ENCODE peak calls at places on chromosomes 4 and X, in seven cellular contexts. One of them, this sample, is unnamed.

GRCh38 chrX:15530318-15530717 is 29.7 kb downstream of the BMX start:
- DNase-seq in A673: no peak
- DNase-seq in ovary: no peak
- DNase-seq in RWPE1: no peak
- DNase-seq in K562: peak; percentile 62
- DNase-seq in left lung: no peak
- DNase-seq in kidney: no peak
- DNase-seq in this sample: no peak

GRCh38 chr4:154736774-154737173 is 7.0 kb upstream of the LRAT start:
- DNase-seq in RWPE1: no peak
- DNase-seq in ovary: no peak
- DNase-seq in K562: no peak
- DNase-seq in left lung: no peak
- DNase-seq in A673: no peak
- DNase-seq in kidney: no peak
- DNase-seq in this sample: no peak

GRCh38 chr4:114226968-114227760 is 247.7 kb upstream of the ARSJ start:
- DNase-seq in K562: no peak
- DNase-seq in left lung: no peak
- DNase-seq in RWPE1: no peak
- DNase-seq in kidney: no peak
- DNase-seq in ovary: no peak
- DNase-seq in A673: no peak
- DNase-seq in this sample: no peak

GRCh38 chr4:1960170-1960825 is 48.5 kb downstream of the NELFA start:
- DNase-seq in ovary: no peak
- DNase-seq in RWPE1: no peak
- DNase-seq in K562: no peak
- DNase-seq in A673: no peak
- DNase-seq in kidney: peak; percentile 12
- DNase-seq in left lung: no peak
- DNase-seq in this sample: no peak

GRCh38 chr4:13268713-13269112 is 215.4 kb downstream of the RAB28 start:
- DNase-seq in left lung: no peak
- DNase-seq in RWPE1: no peak
- DNase-seq in ovary: no peak
- DNase-seq in kidney: no peak
- DNase-seq in A673: no peak
- DNase-seq in K562: no peak
- DNase-seq in this sample: no peak

GRCh38 chrX:41946973-41947612 is 23.7 kb upstream of the CASK start:
- DNase-seq in kidney: no peak
- DNase-seq in A673: no peak
- DNase-seq in left lung: no peak
- DNase-seq in ovary: no peak
- DNase-seq in RWPE1: no peak
- DNase-seq in K562: no peak
- DNase-seq in this sample: no peak

GRCh38 chrX:20066968-20067708 is 49.6 kb downstream of the MAP7D2 start:
- DNase-seq in left lung: no peak
- DNase-seq in K562: peak; percentile 8
- DNase-seq in RWPE1: peak; percentile 24
- DNase-seq in kidney: no peak
- DNase-seq in ovary: no peak
- DNase-seq in A673: peak; percentile 66
- DNase-seq in this sample: no peak

GRCh38 chr4:687975-688694 is 816 bp downstream of the SLC49A3 start:
- DNase-seq in kidney: peak; percentile 85
- DNase-seq in A673: no peak
- DNase-seq in ovary: peak; percentile 20
- DNase-seq in RWPE1: no peak
- DNase-seq in K562: no peak
- DNase-seq in left lung: peak; percentile 56
- DNase-seq in this sample: peak; percentile 77

GRCh38 chr4:128338634-128339355 is 51.2 kb upstream of the PGRMC2 start:
- DNase-seq in A673: no peak
- DNase-seq in RWPE1: no peak
- DNase-seq in K562: peak; percentile 29
- DNase-seq in left lung: no peak
- DNase-seq in ovary: no peak
- DNase-seq in kidney: no peak
- DNase-seq in this sample: no peak

GRCh38 chr4:128345650-128346049 is 58.0 kb upstream of the PGRMC2 start:
- DNase-seq in A673: no peak
- DNase-seq in ovary: no peak
- DNase-seq in RWPE1: no peak
- DNase-seq in left lung: no peak
- DNase-seq in K562: no peak
- DNase-seq in kidney: no peak
- DNase-seq in this sample: no peak

GRCh38 chr4:128337863-128338262 is 50.2 kb upstream of the PGRMC2 start:
- DNase-seq in kidney: no peak
- DNase-seq in ovary: no peak
- DNase-seq in left lung: no peak
- DNase-seq in K562: no peak
- DNase-seq in A673: no peak
- DNase-seq in RWPE1: no peak
- DNase-seq in this sample: no peak

GRCh38 chr4:128342762-128343161 is 55.1 kb upstream of the PGRMC2 start:
- DNase-seq in left lung: no peak
- DNase-seq in RWPE1: no peak
- DNase-seq in ovary: no peak
- DNase-seq in A673: no peak
- DNase-seq in K562: no peak
- DNase-seq in kidney: no peak
- DNase-seq in this sample: no peak

GRCh38 chr4:128341634-128342033 is 54.0 kb upstream of the PGRMC2 start:
- DNase-seq in A673: no peak
- DNase-seq in kidney: no peak
- DNase-seq in ovary: no peak
- DNase-seq in RWPE1: no peak
- DNase-seq in left lung: no peak
- DNase-seq in K562: no peak
- DNase-seq in this sample: no peak
- TF ChIP-seq CTCF in A673: no peak
- TF ChIP-seq CTCF in kidney: no peak
- TF ChIP-seq CTCF in ovary: no peak
- TF ChIP-seq CTCF in RWPE1: no peak
- TF ChIP-seq CTCF in left lung: no peak
- TF ChIP-seq CTCF in K562: peak; percentile 22
- TF ChIP-seq CTCF in this sample: no peak

GRCh38 chr4:185286571-185286970 is 77.2 kb downstream of the SNX25 start:
- DNase-seq in A673: no peak
- DNase-seq in RWPE1: no peak
- DNase-seq in kidney: no peak
- DNase-seq in K562: no peak
- DNase-seq in ovary: no peak
- DNase-seq in left lung: no peak
- DNase-seq in this sample: no peak

GRCh38 chr4:185283723-185284122 is 74.3 kb downstream of the SNX25 start:
- DNase-seq in K562: no peak
- DNase-seq in left lung: no peak
- DNase-seq in RWPE1: peak; percentile 45
- DNase-seq in ovary: no peak
- DNase-seq in kidney: no peak
- DNase-seq in A673: no peak
- DNase-seq in this sample: no peak

GRCh38 chr4:185282968-185283367 is 73.6 kb downstream of the SNX25 start:
- DNase-seq in kidney: no peak
- DNase-seq in left lung: peak; percentile 43
- DNase-seq in A673: peak; percentile 59
- DNase-seq in RWPE1: no peak
- DNase-seq in ovary: no peak
- DNase-seq in K562: no peak
- DNase-seq in this sample: no peak

GRCh38 chr4:185290018-185290607 is 80.7 kb downstream of the SNX25 start:
- DNase-seq in left lung: no peak
- DNase-seq in kidney: no peak
- DNase-seq in ovary: no peak
- DNase-seq in K562: no peak
- DNase-seq in A673: no peak
- DNase-seq in RWPE1: no peak
- DNase-seq in this sample: no peak

GRCh38 chr4:185285632-185286393 is 76.4 kb downstream of the SNX25 start:
- DNase-seq in left lung: no peak
- DNase-seq in RWPE1: no peak
- DNase-seq in kidney: no peak
- DNase-seq in ovary: no peak
- DNase-seq in A673: no peak
- DNase-seq in K562: no peak
- DNase-seq in this sample: no peak
- H3K27ac ChIP-seq in left lung: no peak overlapping the region
- H3K27ac ChIP-seq in RWPE1: no peak overlapping the region
- H3K27ac ChIP-seq in kidney: no peak overlapping the region
- H3K27ac ChIP-seq in ovary: no peak overlapping the region
- H3K27ac ChIP-seq in A673: no peak overlapping the region
- H3K27ac ChIP-seq in K562: no peak overlapping the region
- H3K27ac ChIP-seq in this sample: no peak overlapping the region

GRCh38 chr4:70759627-70760026 is 37.9 kb downstream of the RUFY3 start:
- DNase-seq in A673: no peak
- DNase-seq in K562: no peak
- DNase-seq in kidney: no peak
- DNase-seq in left lung: no peak
- DNase-seq in ovary: no peak
- DNase-seq in RWPE1: no peak
- DNase-seq in this sample: no peak
- TF ChIP-seq CTCF in A673: no peak
- TF ChIP-seq CTCF in K562: no peak
- TF ChIP-seq CTCF in kidney: no peak
- TF ChIP-seq CTCF in left lung: no peak
- TF ChIP-seq CTCF in ovary: no peak
- TF ChIP-seq CTCF in RWPE1: no peak
- TF ChIP-seq CTCF in this sample: no peak

GRCh38 chrX:111040377-111041017 is 55.5 kb upstream of the PAK3 start:
- DNase-seq in kidney: no peak
- DNase-seq in K562: no peak
- DNase-seq in ovary: no peak
- DNase-seq in RWPE1: peak; percentile 44
- DNase-seq in left lung: no peak
- DNase-seq in A673: no peak
- DNase-seq in this sample: no peak
- H3K27ac ChIP-seq in kidney: no peak overlapping the region
- H3K27ac ChIP-seq in K562: no peak overlapping the region
- H3K27ac ChIP-seq in ovary: no peak overlapping the region
- H3K27ac ChIP-seq in RWPE1: peak overlapping the region; percentile 69
- H3K27ac ChIP-seq in left lung: no peak overlapping the region
- H3K27ac ChIP-seq in A673: no peak overlapping the region
- H3K27ac ChIP-seq in this sample: no peak overlapping the region

DNA sequence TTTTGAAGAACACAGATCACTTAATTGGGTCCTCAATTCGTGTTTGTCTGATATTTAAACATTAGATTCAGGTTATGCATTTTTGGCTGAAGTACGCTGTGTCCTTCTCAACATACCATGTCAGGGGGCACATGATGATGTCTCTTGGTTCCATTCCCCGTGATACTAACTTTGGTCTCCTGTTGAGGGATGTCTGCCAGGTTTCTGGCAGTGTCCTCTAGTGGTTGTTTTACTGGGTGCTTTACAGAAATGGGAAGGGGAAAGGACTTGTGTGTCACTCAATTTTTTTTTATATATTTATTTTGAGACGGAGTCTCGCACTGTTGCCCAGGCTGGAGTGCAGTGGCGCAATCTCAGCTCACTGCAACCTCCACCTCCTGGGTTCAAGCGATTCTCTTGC is 58.2 kb downstream of the WWC2 start:
- DNase-seq in left lung: no peak
- DNase-seq in ovary: no peak
- DNase-seq in K562: no peak
- DNase-seq in kidney: no peak
- DNase-seq in RWPE1: no peak
- DNase-seq in A673: no peak
- DNase-seq in this sample: no peak
- TF ChIP-seq CTCF in left lung: no peak
- TF ChIP-seq CTCF in ovary: no peak
- TF ChIP-seq CTCF in K562: no peak
- TF ChIP-seq CTCF in kidney: no peak
- TF ChIP-seq CTCF in RWPE1: no peak
- TF ChIP-seq CTCF in A673: peak; percentile 30
- TF ChIP-seq CTCF in this sample: no peak

GRCh38 chr4:7427326-7428260 is 7.1 kb downstream of the PSAPL1 start:
- DNase-seq in K562: no peak
- DNase-seq in kidney: peak; percentile 41
- DNase-seq in left lung: peak; percentile 22
- DNase-seq in A673: no peak
- DNase-seq in ovary: peak; percentile 9
- DNase-seq in RWPE1: no peak
- DNase-seq in this sample: no peak
- H3K27ac ChIP-seq in K562: no peak overlapping the region
- H3K27ac ChIP-seq in kidney: no peak overlapping the region
- H3K27ac ChIP-seq in left lung: no peak overlapping the region
- H3K27ac ChIP-seq in A673: no peak overlapping the region
- H3K27ac ChIP-seq in ovary: no peak overlapping the region
- H3K27ac ChIP-seq in RWPE1: no peak overlapping the region
- H3K27ac ChIP-seq in this sample: no peak overlapping the region

This sample was measured in pancreas.